ENCODE peak calls at places on chromosomes 16 and 17, in nine cellular contexts. One of them, this sample, is unnamed.

GRCh38 chr16:9357829-9358228 is 266.4 kb downstream of the HAPSTR1 start:
- DNase-seq in HL-60: no peak
- DNase-seq in prostate gland: no peak
- DNase-seq in upper lobe of left lung: no peak
- DNase-seq in SK-N-SH: no peak
- DNase-seq in transverse colon: no peak
- DNase-seq in GM12891: no peak
- DNase-seq in GM23338: no peak
- DNase-seq in stomach: no peak
- DNase-seq in this sample: no peak

GRCh38 chr17:5583426-5584382 is 605 bp downstream of the NLRP1 start:
- DNase-seq in HL-60: no peak
- DNase-seq in prostate gland: no peak
- DNase-seq in upper lobe of left lung: peak
- DNase-seq in SK-N-SH: no peak
- DNase-seq in transverse colon: no peak
- DNase-seq in GM12891: no peak
- DNase-seq in GM23338: no peak
- DNase-seq in stomach: no peak
- DNase-seq in this sample: peak

GRCh38 chr17:36923814-36924221 is 13.5 kb upstream of the LHX1 start:
- DNase-seq in HL-60: no peak
- DNase-seq in prostate gland: no peak
- DNase-seq in upper lobe of left lung: no peak
- DNase-seq in SK-N-SH: no peak
- DNase-seq in transverse colon: no peak
- DNase-seq in GM12891: no peak
- DNase-seq in GM23338: no peak
- DNase-seq in stomach: no peak
- DNase-seq in this sample: no peak

GRCh38 chr16:2019919-2020831 is 590 bp downstream of the NPW start:
- DNase-seq in HL-60: no peak
- DNase-seq in prostate gland: no peak
- DNase-seq in upper lobe of left lung: peak
- DNase-seq in SK-N-SH: peak
- DNase-seq in transverse colon: no peak
- DNase-seq in GM12891: no peak
- DNase-seq in GM23338: peak
- DNase-seq in stomach: no peak
- DNase-seq in this sample: no peak

GRCh38 chr17:33389506-33390141 is 96.5 kb upstream of the ASIC2 start:
- DNase-seq in HL-60: no peak
- DNase-seq in prostate gland: no peak
- DNase-seq in upper lobe of left lung: peak
- DNase-seq in SK-N-SH: no peak
- DNase-seq in transverse colon: no peak
- DNase-seq in GM12891: no peak
- DNase-seq in GM23338: no peak
- DNase-seq in stomach: no peak
- DNase-seq in this sample: no peak

GRCh38 chr17:7015587-7016020 is 3.2 kb downstream of the RNASEK start:
- DNase-seq in HL-60: no peak
- DNase-seq in prostate gland: no peak
- DNase-seq in upper lobe of left lung: no peak
- DNase-seq in SK-N-SH: no peak
- DNase-seq in transverse colon: no peak
- DNase-seq in GM12891: no peak
- DNase-seq in GM23338: no peak
- DNase-seq in stomach: no peak
- DNase-seq in this sample: no peak

GRCh38 chr16:4612474-4612931 is 2.2 kb downstream of the UBALD1 start:
- DNase-seq in HL-60: peak
- DNase-seq in prostate gland: no peak
- DNase-seq in upper lobe of left lung: no peak
- DNase-seq in SK-N-SH: peak
- DNase-seq in transverse colon: no peak
- DNase-seq in GM12891: peak
- DNase-seq in GM23338: peak
- DNase-seq in stomach: no peak
- DNase-seq in this sample: no peak

GRCh38 chr16:56985288-56985961 is 3.9 kb upstream of the NLRC5 start:
- DNase-seq in HL-60: no peak
- DNase-seq in prostate gland: no peak
- DNase-seq in upper lobe of left lung: no peak
- DNase-seq in SK-N-SH: no peak
- DNase-seq in transverse colon: peak
- DNase-seq in GM12891: no peak
- DNase-seq in GM23338: no peak
- DNase-seq in stomach: peak
- DNase-seq in this sample: no peak

GRCh38 chr17:13541032-13541480 is 60.7 kb downstream of the HS3ST3A1 start:
- DNase-seq in HL-60: no peak
- DNase-seq in prostate gland: no peak
- DNase-seq in upper lobe of left lung: no peak
- DNase-seq in SK-N-SH: no peak
- DNase-seq in transverse colon: no peak
- DNase-seq in GM12891: no peak
- DNase-seq in GM23338: no peak
- DNase-seq in stomach: no peak
- DNase-seq in this sample: no peak

GRCh38 chr17:13544755-13545154 is 57.0 kb downstream of the HS3ST3A1 start:
- DNase-seq in HL-60: no peak
- DNase-seq in prostate gland: no peak
- DNase-seq in upper lobe of left lung: no peak
- DNase-seq in SK-N-SH: no peak
- DNase-seq in transverse colon: no peak
- DNase-seq in GM12891: no peak
- DNase-seq in GM23338: no peak
- DNase-seq in stomach: no peak
- DNase-seq in this sample: no peak

GRCh38 chr17:13542612-13543011 is 59.1 kb downstream of the HS3ST3A1 start:
- DNase-seq in HL-60: no peak
- DNase-seq in prostate gland: no peak
- DNase-seq in upper lobe of left lung: no peak
- DNase-seq in SK-N-SH: no peak
- DNase-seq in transverse colon: no peak
- DNase-seq in GM12891: no peak
- DNase-seq in GM23338: no peak
- DNase-seq in stomach: no peak
- DNase-seq in this sample: no peak

GRCh38 chr17:13545941-13546340 is 55.8 kb downstream of the HS3ST3A1 start:
- DNase-seq in HL-60: no peak
- DNase-seq in prostate gland: no peak
- DNase-seq in upper lobe of left lung: no peak
- DNase-seq in SK-N-SH: no peak
- DNase-seq in transverse colon: no peak
- DNase-seq in GM12891: no peak
- DNase-seq in GM23338: no peak
- DNase-seq in stomach: no peak
- DNase-seq in this sample: no peak

DNA sequence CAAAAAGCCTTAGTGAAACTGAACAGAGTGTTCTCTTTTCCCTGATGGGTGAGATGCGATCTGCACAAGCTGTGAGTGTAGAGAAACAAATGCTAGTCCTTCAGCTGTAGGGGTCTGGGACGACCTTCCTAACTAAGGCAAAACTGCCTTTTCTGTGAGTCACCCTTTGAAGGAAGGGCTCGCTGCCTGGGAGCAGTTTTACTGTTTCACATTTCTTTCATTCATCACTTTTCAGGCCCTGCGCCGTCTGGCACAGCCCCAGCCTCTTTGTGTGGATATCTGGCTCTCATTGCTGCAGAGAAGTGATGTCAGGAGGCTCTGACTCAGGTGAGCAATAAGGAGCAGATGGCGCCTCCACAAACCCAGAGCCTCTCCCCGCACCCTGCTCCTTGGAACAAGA is 57.4 kb downstream of the HS3ST3A1 start:
- DNase-seq in HL-60: no peak
- DNase-seq in prostate gland: peak
- DNase-seq in upper lobe of left lung: peak
- DNase-seq in SK-N-SH: no peak
- DNase-seq in transverse colon: peak
- DNase-seq in GM12891: no peak
- DNase-seq in GM23338: no peak
- DNase-seq in stomach: no peak
- DNase-seq in this sample: no peak
- TF ChIP-seq POLR2AphosphoS5 in HL-60: no peak
- TF ChIP-seq POLR2AphosphoS5 in prostate gland: peak
- TF ChIP-seq POLR2AphosphoS5 in upper lobe of left lung: peak
- TF ChIP-seq POLR2AphosphoS5 in SK-N-SH: peak
- TF ChIP-seq POLR2AphosphoS5 in transverse colon: no peak
- TF ChIP-seq POLR2AphosphoS5 in GM12891: no peak
- TF ChIP-seq POLR2AphosphoS5 in GM23338: no peak
- TF ChIP-seq POLR2AphosphoS5 in stomach: no peak
- TF ChIP-seq POLR2AphosphoS5 in this sample: peak

DNA sequence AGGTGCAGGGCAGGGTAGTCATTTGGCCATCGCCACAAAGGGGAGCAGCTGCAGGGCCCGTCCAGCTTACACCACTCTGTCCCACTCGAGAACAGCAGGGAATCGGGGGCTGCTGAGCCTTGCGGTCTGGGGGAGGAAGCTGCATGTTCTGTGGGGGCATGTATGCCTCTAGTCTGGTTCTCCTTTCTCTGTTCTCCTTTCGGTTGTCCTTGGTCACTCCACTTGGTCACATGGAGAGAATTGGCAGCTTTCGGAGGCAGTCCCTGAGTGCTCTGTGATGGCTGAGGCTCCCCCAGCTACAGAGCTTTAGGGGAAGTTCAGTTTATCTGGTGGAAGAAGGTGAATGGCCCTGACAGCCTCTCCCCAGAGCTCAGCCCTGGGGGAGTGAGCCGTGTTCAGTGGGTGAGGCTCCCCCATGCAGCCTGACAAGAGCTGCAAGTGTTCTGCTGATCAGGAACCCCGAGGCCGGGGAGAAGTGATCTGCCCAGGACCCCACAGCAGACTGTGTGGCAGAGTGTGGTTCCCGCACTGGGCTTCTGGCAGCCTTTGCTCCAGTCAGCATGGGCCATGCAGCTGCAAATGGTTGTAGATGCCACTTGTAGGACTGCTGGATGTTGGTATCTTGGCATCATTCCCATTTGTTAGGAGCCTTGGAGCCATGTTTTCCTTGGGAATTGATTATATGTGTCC is 22.3 kb upstream of the SMPD3 start:
- DNase-seq in HL-60: peak
- DNase-seq in prostate gland: no peak
- DNase-seq in upper lobe of left lung: no peak
- DNase-seq in SK-N-SH: no peak
- DNase-seq in transverse colon: peak
- DNase-seq in GM12891: peak
- DNase-seq in GM23338: no peak
- DNase-seq in stomach: no peak
- DNase-seq in this sample: no peak
- TF ChIP-seq POLR2AphosphoS5 in HL-60: peak
- TF ChIP-seq POLR2AphosphoS5 in prostate gland: no peak
- TF ChIP-seq POLR2AphosphoS5 in upper lobe of left lung: no peak
- TF ChIP-seq POLR2AphosphoS5 in SK-N-SH: no peak
- TF ChIP-seq POLR2AphosphoS5 in transverse colon: no peak
- TF ChIP-seq POLR2AphosphoS5 in GM12891: peak
- TF ChIP-seq POLR2AphosphoS5 in GM23338: no peak
- TF ChIP-seq POLR2AphosphoS5 in stomach: no peak
- TF ChIP-seq POLR2AphosphoS5 in this sample: no peak

GRCh38 chr17:64025732-64026294 is 5.4 kb upstream of the ICAM2 start:
- DNase-seq in HL-60: peak
- DNase-seq in prostate gland: peak
- DNase-seq in upper lobe of left lung: peak
- DNase-seq in SK-N-SH: peak
- DNase-seq in transverse colon: peak
- DNase-seq in GM12891: no peak
- DNase-seq in GM23338: peak
- DNase-seq in stomach: peak
- DNase-seq in this sample: no peak
- TF ChIP-seq POLR2AphosphoS5 in HL-60: no peak
- TF ChIP-seq POLR2AphosphoS5 in prostate gland: no peak
- TF ChIP-seq POLR2AphosphoS5 in upper lobe of left lung: peak
- TF ChIP-seq POLR2AphosphoS5 in SK-N-SH: no peak
- TF ChIP-seq POLR2AphosphoS5 in transverse colon: no peak
- TF ChIP-seq POLR2AphosphoS5 in GM12891: no peak
- TF ChIP-seq POLR2AphosphoS5 in GM23338: no peak
- TF ChIP-seq POLR2AphosphoS5 in stomach: peak
- TF ChIP-seq POLR2AphosphoS5 in this sample: peak

GRCh38 chr17:78208486-78208885 is 5.6 kb upstream of the BIRC5 start:
- DNase-seq in HL-60: no peak
- DNase-seq in prostate gland: no peak
- DNase-seq in upper lobe of left lung: no peak
- DNase-seq in SK-N-SH: no peak
- DNase-seq in transverse colon: no peak
- DNase-seq in GM12891: no peak
- DNase-seq in GM23338: no peak
- DNase-seq in stomach: no peak
- DNase-seq in this sample: no peak

GRCh38 chr17:78202666-78203065 is 11.4 kb upstream of the BIRC5 start:
- DNase-seq in HL-60: no peak
- DNase-seq in prostate gland: no peak
- DNase-seq in upper lobe of left lung: no peak
- DNase-seq in SK-N-SH: no peak
- DNase-seq in transverse colon: no peak
- DNase-seq in GM12891: no peak
- DNase-seq in GM23338: no peak
- DNase-seq in stomach: no peak
- DNase-seq in this sample: no peak

GRCh38 chr17:78205124-78205775 is 8.8 kb upstream of the BIRC5 start:
- DNase-seq in HL-60: no peak
- DNase-seq in prostate gland: no peak
- DNase-seq in upper lobe of left lung: no peak
- DNase-seq in SK-N-SH: no peak
- DNase-seq in transverse colon: no peak
- DNase-seq in GM12891: no peak
- DNase-seq in GM23338: no peak
- DNase-seq in stomach: no peak
- DNase-seq in this sample: no peak

GRCh38 chr17:78206298-78206697 is 7.8 kb upstream of the BIRC5 start:
- DNase-seq in HL-60: no peak
- DNase-seq in prostate gland: no peak
- DNase-seq in upper lobe of left lung: no peak
- DNase-seq in SK-N-SH: no peak
- DNase-seq in transverse colon: no peak
- DNase-seq in GM12891: no peak
- DNase-seq in GM23338: peak
- DNase-seq in stomach: no peak
- DNase-seq in this sample: no peak

DNA sequence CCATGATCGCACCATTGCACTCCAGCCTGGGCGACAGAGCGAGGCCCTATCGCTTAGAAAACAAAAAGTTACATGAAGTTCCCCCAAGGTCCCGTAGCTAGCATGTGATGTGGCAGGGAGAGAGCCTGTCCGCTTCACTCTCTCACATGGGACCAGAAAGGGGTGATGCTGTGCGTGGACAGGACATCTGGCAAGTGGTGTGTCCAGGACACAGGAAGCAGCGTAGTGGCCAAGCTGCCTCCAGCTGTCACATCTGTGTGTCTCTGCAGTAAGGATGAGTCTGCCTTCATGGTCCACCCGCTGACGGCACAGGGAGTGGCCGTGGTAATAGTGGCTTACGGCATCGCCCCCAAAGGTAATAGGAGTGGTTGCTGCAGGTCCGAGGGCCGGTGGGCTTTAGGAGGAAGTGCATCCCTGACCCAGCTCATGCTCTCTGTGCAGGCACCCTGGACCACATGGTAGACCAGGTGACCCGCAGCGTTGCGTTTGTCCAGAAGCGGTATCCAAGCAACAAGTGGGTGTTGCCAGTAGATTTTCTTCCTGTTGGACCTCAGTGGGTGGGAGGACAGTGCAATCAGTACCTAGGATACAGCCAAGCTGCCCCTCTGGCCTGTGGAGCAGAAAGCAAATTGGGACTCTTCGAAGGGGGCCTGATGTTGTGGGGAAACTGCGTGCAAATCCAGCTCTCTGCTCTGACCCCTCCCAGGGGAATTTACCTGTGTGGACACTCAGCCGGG is 9.5 kb upstream of the BIRC5 start:
- DNase-seq in HL-60: no peak
- DNase-seq in prostate gland: no peak
- DNase-seq in upper lobe of left lung: no peak
- DNase-seq in SK-N-SH: no peak
- DNase-seq in transverse colon: no peak
- DNase-seq in GM12891: no peak
- DNase-seq in GM23338: no peak
- DNase-seq in stomach: no peak
- DNase-seq in this sample: no peak
- TF ChIP-seq POLR2AphosphoS5 in HL-60: no peak
- TF ChIP-seq POLR2AphosphoS5 in prostate gland: no peak
- TF ChIP-seq POLR2AphosphoS5 in upper lobe of left lung: no peak
- TF ChIP-seq POLR2AphosphoS5 in SK-N-SH: no peak
- TF ChIP-seq POLR2AphosphoS5 in transverse colon: no peak
- TF ChIP-seq POLR2AphosphoS5 in GM12891: no peak
- TF ChIP-seq POLR2AphosphoS5 in GM23338: no peak
- TF ChIP-seq POLR2AphosphoS5 in stomach: no peak
- TF ChIP-seq POLR2AphosphoS5 in this sample: no peak